ENCODE peak calls at places on chromosomes 6 and 20, in six cellular contexts. S is AML-193; X is Jurkat, Clone E6-1; Z is posterior cingulate gyrus; D is AG10803; B is NCI-H1092 treated with DMSO at 0.1 percent for 48 hours. T is an unnamed sample.

GRCh38 chr6:40387127-40387870 is 199.9 kb downstream of the LRFN2 start:
- DNase-seq in S (no peak), D (no peak), Z (no peak), B (no peak), X (peak; percentile 17), T (no peak)

GRCh38 chr6:90068264-90068663 is 174.0 kb downstream of the GJA10 start:
- DNase-seq in B (no peak), S (no peak), D (peak; percentile 40), Z (no peak), X (no peak), T (peak; percentile 75)

GRCh38 chr6:56803594-56803993 is 151.3 kb upstream of the BEND6 start:
- DNase-seq in Z (no peak), S (no peak), B (no peak), X (no peak), D (peak; percentile 83), T (peak; percentile 78)

GRCh38 chr6:25138697-25139051 is 140.5 kb upstream of the CARMIL1 start:
- DNase-seq in X (peak; percentile 41), B (no peak), S (peak; percentile 56), Z (no peak), D (peak; percentile 74), T (no peak)

GRCh38 chr6:115972679-115973078 is 88.0 kb downstream of the FRK start:
- DNase-seq in Z (no peak), D (no peak), S (peak; percentile 4), X (no peak), B (no peak), T (no peak)

GRCh38 chr6:15232836-15233510 is 12.9 kb upstream of the JARID2 start:
- DNase-seq in Z (no peak), S (no peak), D (no peak), X (no peak), B (no peak), T (no peak)

GRCh38 chr6:69038841-69039240 is 403.8 kb downstream of the ADGRB3 start:
- DNase-seq in X (no peak), D (no peak), Z (no peak), B (no peak), S (no peak), T (no peak)

GRCh38 chr20:47296950-47297349 is 59.5 kb downstream of the ZMYND8 start:
- DNase-seq in X (no peak), S (no peak), D (no peak), B (no peak), Z (no peak), T (no peak)

GRCh38 chr20:36728986-36729385 is 16.9 kb downstream of the NDRG3 start:
- DNase-seq in D (no peak), X (peak; percentile 24), S (no peak), B (no peak), Z (no peak), T (peak; percentile 30)

GRCh38 chr6:152270301-152270925 is 366.7 kb downstream of the SYNE1 start:
- DNase-seq in B (no peak), Z (no peak), D (peak; percentile 58), X (no peak), S (no peak), T (peak; percentile 74)

GRCh38 chr6:35508027-35508426 is 4.7 kb downstream of the TULP1 start:
- DNase-seq in X (no peak), B (no peak), D (no peak), Z (no peak), S (no peak), T (no peak)

GRCh38 chr6:43788305-43788704 is 18.3 kb downstream of the VEGFA start:
- DNase-seq in S (no peak), B (no peak), Z (no peak), X (no peak), D (no peak), T (no peak)

GRCh38 chr6:56890683-56891429 is 64.1 kb upstream of the BEND6 start:
- DNase-seq in Z (no peak), S (peak; percentile 86), D (peak; percentile 93), B (no peak), X (no peak), T (peak; percentile 91)

GRCh38 chr20:48189177-48189576 is 403.9 kb upstream of the SULF2 start:
- DNase-seq in D (peak; percentile 61), B (peak; percentile 17), Z (no peak), S (no peak), X (peak; percentile 7), T (peak; percentile 47)

GRCh38 chr6:157181649-157182048 is 141.7 kb downstream of the TMEM242 start:
- DNase-seq in S (no peak), Z (no peak), B (no peak), D (no peak), X (no peak), T (no peak)

GRCh38 chr20:50346372-50347347 is 156.0 kb downstream of the CEBPB start:
- DNase-seq in S (peak; percentile 58), X (peak; percentile 67), Z (peak; percentile 71), D (peak; percentile 89), B (peak; percentile 82), T (peak; percentile 73)

GRCh38 chr6:67630146-67630545 is 1004.9 kb upstream of the ADGRB3 start:
- DNase-seq in Z (no peak), B (no peak), S (no peak), X (no peak), D (peak; percentile 70), T (peak; percentile 99)

GRCh38 chr6:147058786-147059434 is 145.3 kb upstream of the STXBP5 start:
- DNase-seq in D (peak; percentile 8), B (no peak), Z (no peak), S (no peak), X (no peak), T (no peak)

GRCh38 chr20:50569864-50570836 is 60.0 kb downstream of the PTPN1 start:
- DNase-seq in B (no peak), Z (no peak), S (peak; percentile 20), X (peak; percentile 79), D (no peak), T (peak; percentile 39)

GRCh38 chr20:51404297-51405060 is 138.0 kb downstream of the NFATC2 start:
- DNase-seq in B (no peak), Z (no peak), X (no peak), S (no peak), D (no peak), T (peak; percentile 39)